ENCODE peak calls at places on chromosomes 6 and 20, in four cellular contexts. F is NCI-H460, K is amniotic stem cell, R is endothelial cell of umbilical vein. L is an unnamed sample.

GRCh38 chr6:104161960-104162669 is 697.6 kb downstream of the HACE1 start:
- DNase-seq in K (no peak), F (peak), R (no peak), L (no peak)

GRCh38 chr6:34816635-34817301 is 24.9 kb downstream of the BLTP3A start:
- DNase-seq in R (no peak), K (no peak), F (no peak), L (no peak)

GRCh38 chr20:41738584-41739193 is 120.5 kb upstream of the CHD6 start:
- DNase-seq in R (peak), K (no peak), F (peak), L (no peak)

GRCh38 chr6:54441687-54442248 is 133.5 kb downstream of the TINAG start:
- DNase-seq in K (no peak), F (no peak), R (no peak), L (no peak)

GRCh38 chr6:43856005-43856765 is 86.2 kb downstream of the VEGFA start:
- DNase-seq in R (peak), F (peak), K (no peak), L (peak)

GRCh38 chr6:27250955-27251671 is 3.6 kb downstream of the PRSS16 start:
- DNase-seq in F (peak), K (no peak), R (no peak), L (peak)

GRCh38 chr6:56954389-56955170 is at the start of gene BEND6:
- DNase-seq in R (peak), K (peak), F (peak), L (peak)

GRCh38 chr6:135600931-135601330 is 103.4 kb upstream of the AHI1 start:
- DNase-seq in K (no peak), R (no peak), F (no peak), L (no peak)

GRCh38 chr6:125867483-125867935 is 76.7 kb downstream of the NCOA7 start:
- DNase-seq in F (no peak), K (no peak), R (no peak), L (no peak)

GRCh38 chr20:62149532-62150235 is 6.1 kb downstream of the SS18L1 start:
- DNase-seq in K (no peak), F (no peak), R (no peak), L (no peak)

L was measured in SW 1271.